ENCODE peak calls at places on chromosomes 13 and 19, in nine cellular contexts. X is GM23338, Q is body of pancreas, T is ascending aorta, W is endodermal cell, O is AG04450, F is left lung, E is fibroblast of lung, G is SK-N-SH. S is an unnamed sample.

GRCh38 chr13:44921931-44922758 is 67.1 kb downstream of the NUFIP1 start:
- DNase-seq in E (peak; percentile 99), X (no peak), Q (peak; percentile 79), O (peak; percentile 93), W (no peak), G (no peak), T (peak; percentile 92), F (peak; percentile 60), S (peak; percentile 71)

GRCh38 chr13:43787998-43788397 is 1.2 kb upstream of the ENOX1 start:
- DNase-seq in F (no peak), G (peak; percentile 49), T (no peak), Q (peak; percentile 23), X (peak; percentile 63), O (no peak), W (no peak), E (peak; percentile 39), S (no peak)

GRCh38 chr13:44273991-44274810 is 99.4 kb upstream of the SERP2 start:
- DNase-seq in F (no peak), E (no peak), Q (peak; percentile 25), W (no peak), X (no peak), O (peak; percentile 45), T (peak; percentile 57), G (no peak), S (no peak)

GRCh38 chr19:14629557-14629956 is 45.1 kb downstream of the ADGRE3 start:
- DNase-seq in G (no peak), W (no peak), E (no peak), X (no peak), O (no peak), F (no peak), Q (no peak), T (no peak), S (no peak)

GRCh38 chr19:35346193-35347052 is 1.3 kb upstream of the FFAR1 start:
- DNase-seq in T (peak; percentile 61), G (no peak), O (no peak), F (peak; percentile 60), Q (no peak), X (no peak), W (peak; percentile 46), E (no peak), S (no peak)

GRCh38 chr19:9834302-9834725 is 804 bp upstream of the PIN1 start:
- DNase-seq in X (no peak), G (no peak), T (no peak), Q (no peak), E (no peak), O (no peak), W (no peak), F (no peak), S (no peak)

GRCh38 chr19:44304659-44305193 is at the start of gene ZNF235:
- DNase-seq in O (peak; percentile 94), X (peak; percentile 98), W (peak; percentile 96), G (peak; percentile 87), E (peak; percentile 99), Q (peak; percentile 96), T (peak; percentile 96), F (peak; percentile 93), S (peak; percentile 94)

GRCh38 chr13:27641711-27642502 is 20.2 kb downstream of the POLR1D start:
- DNase-seq in T (no peak), F (no peak), Q (no peak), X (no peak), W (no peak), G (no peak), O (no peak), E (peak; percentile 28), S (no peak)

GRCh38 chr13:96294930-96295657 is 205.2 kb downstream of the HS6ST3 start:
- DNase-seq in E (no peak), W (no peak), T (no peak), F (no peak), X (peak; percentile 81), O (no peak), G (no peak), Q (no peak), S (no peak)

GRCh38 chr19:56174550-56174949 is 1.3 kb upstream of the GALP start:
- DNase-seq in E (no peak), Q (no peak), F (no peak), G (no peak), W (no peak), O (no peak), X (no peak), T (no peak), S (no peak)

GRCh38 chr19:9431475-9431874 is 3.9 kb downstream of the ZNF266 start:
- DNase-seq in W (peak; percentile 92), F (no peak), X (peak; percentile 77), E (no peak), G (peak; percentile 59), O (no peak), T (no peak), Q (peak; percentile 1), S (no peak)

GRCh38 chr13:94079876-94080275 is 399.6 kb downstream of the DCT start:
- DNase-seq in T (no peak), G (no peak), E (peak; percentile 61), O (no peak), Q (no peak), F (no peak), X (no peak), W (no peak), S (no peak)

GRCh38 chr13:102642475-102642874 is 45.7 kb downstream of the TPP2 start:
- DNase-seq in F (peak; percentile 38), X (no peak), T (peak; percentile 67), W (no peak), O (no peak), G (no peak), E (peak; percentile 31), Q (peak; percentile 89), S (no peak)

GRCh38 chr19:45202637-45203036 is 24.1 kb downstream of the BLOC1S3 start:
- DNase-seq in O (no peak), W (no peak), Q (no peak), X (no peak), G (no peak), E (no peak), T (no peak), F (no peak), S (no peak)

GRCh38 chr13:46106839-46107371 is 2.1 kb upstream of the CPB2 start:
- DNase-seq in G (no peak), W (no peak), F (no peak), E (no peak), T (no peak), X (no peak), O (no peak), Q (no peak), S (no peak)

DNA sequence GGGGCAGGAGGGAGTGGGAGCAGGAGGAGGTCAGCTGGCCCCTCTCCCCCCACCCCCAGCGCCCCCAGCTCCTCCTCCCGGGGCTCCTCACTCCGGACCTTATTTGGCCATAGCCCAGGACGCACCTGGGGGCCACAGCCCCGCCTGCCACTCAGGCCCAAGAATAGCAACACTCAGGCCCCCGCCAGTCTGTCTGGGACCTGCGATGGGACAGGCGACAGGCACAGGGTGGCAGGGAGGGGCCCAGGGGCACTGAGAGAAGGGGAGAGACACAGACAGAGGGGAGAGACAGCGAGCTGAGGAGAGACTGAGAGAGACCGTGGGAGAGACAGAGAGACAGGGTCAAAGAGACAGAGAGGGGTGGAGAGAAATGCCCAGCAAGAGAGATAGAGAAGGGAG is 10.2 kb downstream of the JOSD2 start:
- DNase-seq in X (no peak), Q (no peak), G (no peak), W (no peak), T (no peak), O (no peak), E (no peak), F (no peak), S (no peak)
- H3K4me3 ChIP-seq in X (peak overlapping the region; percentile 53), Q (no peak overlapping the region), G (no peak overlapping the region), W (no peak overlapping the region), T (no peak overlapping the region), O (no peak overlapping the region), E (no peak overlapping the region), F (no peak overlapping the region), S (no peak overlapping the region)

GRCh38 chr13:31129419-31129818 is 32.3 kb downstream of the HSPH1 start:
- DNase-seq in O (no peak), Q (no peak), E (no peak), F (no peak), W (no peak), G (no peak), X (no peak), T (no peak), S (no peak)

GRCh38 chr13:31134055-31134711 is 27.5 kb downstream of the HSPH1 start:
- DNase-seq in F (no peak), W (no peak), E (no peak), X (no peak), Q (no peak), T (no peak), O (no peak), G (no peak), S (no peak)

GRCh38 chr13:31131470-31131961 is 30.2 kb downstream of the HSPH1 start:
- DNase-seq in T (no peak), X (no peak), O (no peak), E (no peak), Q (no peak), F (no peak), W (no peak), G (no peak), S (no peak)
- H3K27ac ChIP-seq in T (no peak overlapping the region), X (no peak overlapping the region), O (no peak overlapping the region), E (no peak overlapping the region), Q (no peak overlapping the region), F (no peak overlapping the region), W (no peak overlapping the region), G (no peak overlapping the region), S (no peak overlapping the region)

GRCh38 chr13:70042193-70042592 is 65.4 kb upstream of the ATXN8OS start:
- DNase-seq in F (no peak), W (no peak), T (no peak), X (no peak), E (no peak), Q (no peak), O (no peak), G (no peak), S (no peak)

GRCh38 chr13:70043685-70044084 is 63.9 kb upstream of the ATXN8OS start:
- DNase-seq in X (no peak), Q (no peak), T (no peak), G (no peak), O (no peak), E (peak; percentile 30), W (no peak), F (no peak), S (no peak)
- TF ChIP-seq CTCF in X (no peak), Q (no peak), T (no peak), G (no peak), O (no peak), E (no peak), W (no peak), F (no peak), S (no peak)

DNA sequence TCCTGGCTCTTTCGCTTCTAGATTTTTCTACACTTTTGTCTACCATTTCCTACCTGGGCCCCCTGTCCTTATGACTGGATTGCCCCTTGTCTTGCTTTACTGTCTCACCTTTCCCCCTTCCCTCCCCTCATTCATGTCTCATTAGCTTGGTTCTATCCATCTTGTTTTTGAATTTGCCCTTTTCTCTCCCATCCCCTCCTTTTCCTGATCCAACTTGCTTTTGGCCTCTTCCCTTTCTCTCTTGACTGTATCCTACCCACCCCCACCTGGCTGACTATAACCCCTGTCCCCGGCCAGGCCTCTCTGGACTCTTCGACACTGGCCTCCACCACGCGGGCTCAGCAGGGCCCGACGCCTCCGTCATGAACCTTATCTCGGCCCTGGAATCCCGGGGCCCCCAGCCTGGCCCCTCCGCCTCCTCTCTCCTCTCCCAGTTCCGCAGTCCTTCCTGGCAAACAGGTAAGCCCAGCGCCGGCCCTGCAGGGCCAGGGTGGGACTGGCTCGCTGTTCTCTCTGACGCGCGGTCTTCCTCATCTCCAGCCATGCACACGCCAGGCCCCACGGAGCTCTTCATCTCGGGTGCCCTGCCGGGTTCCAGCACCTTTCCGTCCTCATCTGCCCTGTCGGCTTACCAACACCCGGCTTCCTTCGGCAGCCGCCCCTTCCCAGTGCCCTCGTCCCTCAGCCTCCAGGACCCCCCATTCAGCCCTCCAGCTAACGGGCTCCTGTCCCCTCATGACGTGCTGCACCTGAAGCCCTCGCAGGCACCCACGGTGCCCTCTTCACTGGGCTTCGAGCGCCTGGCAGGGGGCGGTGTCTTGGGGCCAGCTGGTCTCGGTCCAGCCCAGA is 3.4 kb downstream of the PRR12 start:
- DNase-seq in G (no peak), Q (no peak), O (no peak), F (no peak), T (no peak), W (no peak), X (no peak), E (no peak), S (no peak)
- H3K4me3 ChIP-seq in G (no peak overlapping the region), Q (no peak overlapping the region), O (no peak overlapping the region), F (no peak overlapping the region), T (peak overlapping the region; percentile 91), W (peak overlapping the region; percentile 98), X (no peak overlapping the region), E (no peak overlapping the region), S (no peak overlapping the region)

S was measured in RWPE2.